ENCODE peak calls at places on chromosomes 7 and 10, in ten cellular contexts. P, T, Y, Q, G, E, X, C, N and V are unnamed samples.

GRCh38 chr7:30068117-30068516 is 39.9 kb downstream of the PLEKHA8 start:
- DNase-seq in Y (peak; percentile 68), X (no peak), P (no peak), Q (peak; percentile 87), T (no peak), G (no peak), E (peak; percentile 19), N (peak; percentile 23), C (no peak), V (no peak)

GRCh38 chr7:6238309-6238925 is 34.0 kb downstream of the CYTH3 start:
- DNase-seq in T (no peak), X (no peak), Q (no peak), C (no peak), Y (no peak), N (no peak), P (no peak), G (no peak), E (no peak), V (no peak)

GRCh38 chr7:122790558-122790957 is 87.8 kb upstream of the RNF148 start:
- DNase-seq in X (no peak), N (no peak), C (peak; percentile 61), Y (no peak), T (no peak), E (no peak), Q (no peak), P (no peak), G (no peak), V (no peak)

GRCh38 chr10:102133373-102134195 is 744 bp downstream of the PPRC1 start:
- DNase-seq in N (peak; percentile 80), G (peak; percentile 92), X (peak; percentile 80), T (peak; percentile 55), Y (peak; percentile 70), E (peak; percentile 84), Q (peak; percentile 84), P (no peak), C (peak; percentile 23), V (peak; percentile 74)

GRCh38 chr7:128110641-128111365 is 79.6 kb upstream of the LRRC4 start:
- DNase-seq in P (no peak), X (no peak), T (no peak), C (no peak), Y (no peak), Q (no peak), G (peak; percentile 39), N (no peak), E (no peak), V (no peak)

GRCh38 chr10:124095096-124095495 is 1.7 kb upstream of the CHST15 start:
- DNase-seq in E (no peak), P (no peak), C (no peak), Q (no peak), X (no peak), G (peak; percentile 25), T (no peak), Y (no peak), N (no peak), V (no peak)

GRCh38 chr7:28581351-28581750 is 169.0 kb downstream of the CREB5 start:
- DNase-seq in N (no peak), C (no peak), G (no peak), X (no peak), Q (no peak), Y (no peak), T (no peak), E (no peak), P (no peak), V (no peak)

GRCh38 chr7:30755384-30756154 is 3.6 kb downstream of the INMT start:
- DNase-seq in T (no peak), N (peak; percentile 56), Y (peak; percentile 64), Q (no peak), E (no peak), G (no peak), X (no peak), C (no peak), P (no peak), V (no peak)

GRCh38 chr7:33061282-33061928 is 1.2 kb downstream of the NT5C3A start:
- DNase-seq in X (no peak), E (no peak), Y (no peak), C (no peak), T (no peak), N (no peak), G (no peak), Q (no peak), P (no peak), V (no peak)

GRCh38 chr7:105439174-105439893 is 50.6 kb upstream of the SRPK2 start:
- DNase-seq in P (no peak), Q (peak; percentile 95), N (peak; percentile 79), C (peak; percentile 8), X (no peak), G (peak; percentile 89), Y (peak; percentile 89), E (peak; percentile 64), T (no peak), V (no peak)